ENCODE peak calls at places on chromosomes 16 and 17, in four cellular contexts. One of them, this sample, is unnamed.
A peak's percentile ranks its signal among the peaks of the same experiment; 100 is the strongest.

GRCh38 chr17:16915752-16916556 is 56.0 kb downstream of the TNFRSF13B start:
- DNase-seq in Peyer's patch: peak; percentile 85
- DNase-seq in heart left ventricle: no peak
- DNase-seq in mucosa of descending colon: peak; percentile 81
- DNase-seq in this sample: no peak

GRCh38 chr17:31869797-31870568 is 10.9 kb upstream of the COPRS start:
- DNase-seq in heart left ventricle: no peak
- DNase-seq in mucosa of descending colon: no peak
- DNase-seq in Peyer's patch: no peak
- DNase-seq in this sample: no peak

GRCh38 chr17:259341-259976 is 78.0 kb upstream of the DOC2B start:
- DNase-seq in mucosa of descending colon: no peak
- DNase-seq in Peyer's patch: no peak
- DNase-seq in heart left ventricle: no peak
- DNase-seq in this sample: no peak

GRCh38 chr16:53053967-53054669 is 673 bp upstream of the CHD9 start:
- DNase-seq in heart left ventricle: peak; percentile 64
- DNase-seq in Peyer's patch: peak; percentile 60
- DNase-seq in mucosa of descending colon: peak; percentile 63
- DNase-seq in this sample: no peak

GRCh38 chr16:24309222-24309905 is 53.2 kb downstream of the CACNG3 start:
- DNase-seq in mucosa of descending colon: no peak
- DNase-seq in heart left ventricle: no peak
- DNase-seq in Peyer's patch: no peak
- DNase-seq in this sample: no peak

GRCh38 chr17:41837761-41838538 is at the start of gene KLHL10:
- DNase-seq in mucosa of descending colon: no peak
- DNase-seq in Peyer's patch: peak; percentile 42
- DNase-seq in heart left ventricle: no peak
- DNase-seq in this sample: no peak

GRCh38 chr17:70976447-70976846 is 807.1 kb downstream of the KCNJ2 start:
- DNase-seq in Peyer's patch: no peak
- DNase-seq in mucosa of descending colon: no peak
- DNase-seq in heart left ventricle: no peak
- DNase-seq in this sample: no peak

GRCh38 chr16:82638095-82638798 is 11.5 kb downstream of the CDH13 start:
- DNase-seq in Peyer's patch: no peak
- DNase-seq in mucosa of descending colon: no peak
- DNase-seq in heart left ventricle: no peak
- DNase-seq in this sample: no peak

GRCh38 chr17:15947331-15947730 is 2.4 kb downstream of the ADORA2B start:
- DNase-seq in mucosa of descending colon: peak; percentile 60
- DNase-seq in heart left ventricle: no peak
- DNase-seq in Peyer's patch: no peak
- DNase-seq in this sample: no peak

GRCh38 chr16:22007509-22008214 is at the start of gene MOSMO:
- DNase-seq in Peyer's patch: peak; percentile 88
- DNase-seq in heart left ventricle: peak; percentile 88
- DNase-seq in mucosa of descending colon: peak; percentile 75
- DNase-seq in this sample: peak; percentile 47

GRCh38 chr17:82198092-82198491 is 14.6 kb downstream of the CCDC57 start:
- DNase-seq in Peyer's patch: no peak
- DNase-seq in heart left ventricle: no peak
- DNase-seq in mucosa of descending colon: no peak
- DNase-seq in this sample: no peak

GRCh38 chr17:59572301-59572924 is 7.0 kb downstream of the DHX40 start:
- DNase-seq in heart left ventricle: no peak
- DNase-seq in mucosa of descending colon: no peak
- DNase-seq in Peyer's patch: no peak
- DNase-seq in this sample: no peak

GRCh38 chr16:84507011-84507982 is 2.8 kb upstream of the MEAK7 start:
- DNase-seq in Peyer's patch: peak; percentile 68
- DNase-seq in mucosa of descending colon: no peak
- DNase-seq in heart left ventricle: peak; percentile 62
- DNase-seq in this sample: no peak

GRCh38 chr16:49181812-49182211 is 99.8 kb downstream of the CBLN1 start:
- DNase-seq in Peyer's patch: no peak
- DNase-seq in heart left ventricle: no peak
- DNase-seq in mucosa of descending colon: peak; percentile 80
- DNase-seq in this sample: no peak

GRCh38 chr17:2108170-2108569 is 53.3 kb downstream of the HIC1 start:
- DNase-seq in Peyer's patch: no peak
- DNase-seq in heart left ventricle: no peak
- DNase-seq in mucosa of descending colon: no peak
- DNase-seq in this sample: no peak

GRCh38 chr16:28059841-28060240 is 3.7 kb downstream of the GSG1L start:
- DNase-seq in heart left ventricle: peak; percentile 5
- DNase-seq in Peyer's patch: no peak
- DNase-seq in mucosa of descending colon: no peak
- DNase-seq in this sample: no peak

GRCh38 chr16:80947239-80947638 is 59.4 kb downstream of the CMC2 start:
- DNase-seq in Peyer's patch: no peak
- DNase-seq in heart left ventricle: no peak
- DNase-seq in mucosa of descending colon: no peak
- DNase-seq in this sample: no peak

GRCh38 chr17:37388266-37388665 is 12.5 kb downstream of the C17orf78 start:
- DNase-seq in mucosa of descending colon: no peak
- DNase-seq in heart left ventricle: no peak
- DNase-seq in Peyer's patch: no peak
- DNase-seq in this sample: no peak

GRCh38 chr17:10799407-10799806 is 4.5 kb downstream of the TMEM238L start:
- DNase-seq in Peyer's patch: peak; percentile 49
- DNase-seq in heart left ventricle: no peak
- DNase-seq in mucosa of descending colon: no peak
- DNase-seq in this sample: no peak

GRCh38 chr17:79541038-79541437 is 69.8 kb downstream of the RBFOX3 start:
- DNase-seq in Peyer's patch: no peak
- DNase-seq in heart left ventricle: no peak
- DNase-seq in mucosa of descending colon: no peak
- DNase-seq in this sample: no peak

GRCh38 chr17:19876524-19877161 is 8.9 kb upstream of the ULK2 start:
- DNase-seq in heart left ventricle: peak; percentile 81
- DNase-seq in Peyer's patch: peak; percentile 55
- DNase-seq in mucosa of descending colon: peak; percentile 25
- DNase-seq in this sample: peak; percentile 49

GRCh38 chr16:75012380-75013081 is 13.7 kb downstream of the ZNRF1 start:
- DNase-seq in Peyer's patch: no peak
- DNase-seq in mucosa of descending colon: no peak
- DNase-seq in heart left ventricle: no peak
- DNase-seq in this sample: no peak

GRCh38 chr17:50264263-50265113 is 9.8 kb upstream of the TMEM92 start:
- DNase-seq in heart left ventricle: no peak
- DNase-seq in mucosa of descending colon: no peak
- DNase-seq in Peyer's patch: peak; percentile 34
- DNase-seq in this sample: no peak

GRCh38 chr16:35310999-35311398 is 1851.6 kb downstream of the TP53TG3F start:
- DNase-seq in Peyer's patch: no peak
- DNase-seq in heart left ventricle: no peak
- DNase-seq in mucosa of descending colon: no peak
- DNase-seq in this sample: no peak

GRCh38 chr16:85736924-85737323 is 14.0 kb downstream of the C16orf74 start:
- DNase-seq in Peyer's patch: no peak
- DNase-seq in mucosa of descending colon: no peak
- DNase-seq in heart left ventricle: no peak
- DNase-seq in this sample: no peak

GRCh38 chr17:35559495-35559894 is 1.1 kb downstream of the SLFN14 start:
- DNase-seq in heart left ventricle: no peak
- DNase-seq in mucosa of descending colon: no peak
- DNase-seq in Peyer's patch: no peak
- DNase-seq in this sample: no peak

GRCh38 chr16:48126801-48127644 is 28.8 kb downstream of the ABCC12 start:
- DNase-seq in Peyer's patch: no peak
- DNase-seq in heart left ventricle: no peak
- DNase-seq in mucosa of descending colon: no peak
- DNase-seq in this sample: peak; percentile 24

GRCh38 chr16:17447273-17447672 is 23.5 kb downstream of the XYLT1 start:
- DNase-seq in mucosa of descending colon: no peak
- DNase-seq in heart left ventricle: no peak
- DNase-seq in Peyer's patch: no peak
- DNase-seq in this sample: no peak
- H3K4me3 ChIP-seq in mucosa of descending colon: no peak overlapping the region
- H3K4me3 ChIP-seq in heart left ventricle: no peak overlapping the region
- H3K4me3 ChIP-seq in Peyer's patch: no peak overlapping the region
- H3K4me3 ChIP-seq in this sample: no peak overlapping the region

DNA sequence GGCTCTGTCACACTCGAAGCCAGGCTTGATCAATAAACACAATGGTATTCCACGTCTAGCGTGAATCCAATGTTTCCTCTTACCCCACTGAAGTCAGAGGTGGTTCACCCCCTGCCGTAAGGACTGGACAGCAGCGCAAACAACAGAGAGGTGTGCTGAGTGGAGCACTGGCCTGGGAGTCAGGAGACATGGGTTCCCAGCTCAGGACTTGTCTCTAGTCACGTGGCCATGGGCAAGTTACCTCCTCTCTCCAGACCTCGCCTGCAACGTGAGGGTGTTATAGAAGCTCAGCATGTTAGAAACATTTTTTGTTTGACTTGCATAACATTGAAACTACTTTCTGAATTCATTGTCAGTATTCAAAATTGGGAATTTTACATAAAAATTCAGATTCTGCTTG is 8.9 kb upstream of the CPNE2 start:
- DNase-seq in heart left ventricle: no peak
- DNase-seq in mucosa of descending colon: no peak
- DNase-seq in Peyer's patch: no peak
- DNase-seq in this sample: no peak
- H3K36me3 ChIP-seq in heart left ventricle: no peaks in the 10 kb centered on the region
- H3K36me3 ChIP-seq in mucosa of descending colon: no peaks in the 10 kb centered on the region
- H3K36me3 ChIP-seq in Peyer's patch: peaks cover 14% of the 10 kb centered on the region
- H3K36me3 ChIP-seq in this sample: no peaks in the 10 kb centered on the region

DNA sequence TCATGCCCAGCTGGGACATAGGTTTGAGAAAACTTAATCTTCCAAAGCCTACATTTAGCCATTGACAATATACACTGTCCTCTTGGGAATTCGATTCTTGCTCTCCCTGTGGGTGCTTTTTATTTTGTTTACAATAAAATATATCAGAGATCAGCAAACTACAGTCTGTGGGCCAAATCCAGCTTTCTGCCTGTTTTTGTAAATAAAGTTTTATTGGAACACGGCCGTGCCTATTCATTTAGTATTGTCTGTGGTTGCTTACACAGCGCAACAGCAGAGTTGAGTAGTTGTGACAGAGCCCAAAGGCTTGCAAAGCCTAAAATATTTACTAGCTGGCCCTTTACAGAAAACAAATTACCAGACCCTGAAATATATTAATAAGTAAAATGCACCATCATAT is 39.7 kb upstream of the DNAJA2 start:
- DNase-seq in Peyer's patch: no peak
- DNase-seq in heart left ventricle: no peak
- DNase-seq in mucosa of descending colon: no peak
- DNase-seq in this sample: no peak
- H3K4me3 ChIP-seq in Peyer's patch: no peak overlapping the region
- H3K4me3 ChIP-seq in heart left ventricle: no peak overlapping the region
- H3K4me3 ChIP-seq in mucosa of descending colon: no peak overlapping the region
- H3K4me3 ChIP-seq in this sample: no peak overlapping the region

DNA sequence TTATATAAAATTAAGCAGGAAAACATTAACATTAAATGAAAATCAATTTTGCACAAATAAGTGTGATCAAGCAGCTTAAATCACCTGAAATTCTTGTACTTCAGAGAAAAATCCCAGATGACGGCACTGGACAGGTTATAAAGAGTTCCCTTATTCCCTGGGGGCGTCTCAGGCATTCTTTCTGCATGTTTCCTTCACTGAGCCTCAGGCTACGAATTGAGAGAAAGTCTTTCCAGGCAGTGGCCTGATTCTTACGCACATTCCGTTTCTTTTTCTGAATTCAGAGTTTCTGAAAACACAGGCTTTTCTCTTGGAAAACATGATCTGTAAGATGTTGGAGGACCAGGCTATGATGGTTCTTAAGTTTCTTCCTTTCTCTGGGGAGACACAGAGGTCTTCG is 22.1 kb upstream of the PITPNM3 start:
- DNase-seq in Peyer's patch: no peak
- DNase-seq in mucosa of descending colon: no peak
- DNase-seq in heart left ventricle: no peak
- DNase-seq in this sample: no peak
- H3K36me3 ChIP-seq in Peyer's patch: peaks cover 29% of the 10 kb centered on the region
- H3K36me3 ChIP-seq in mucosa of descending colon: no peaks in the 10 kb centered on the region
- H3K36me3 ChIP-seq in heart left ventricle: no peaks in the 10 kb centered on the region
- H3K36me3 ChIP-seq in this sample: no peaks in the 10 kb centered on the region

DNA sequence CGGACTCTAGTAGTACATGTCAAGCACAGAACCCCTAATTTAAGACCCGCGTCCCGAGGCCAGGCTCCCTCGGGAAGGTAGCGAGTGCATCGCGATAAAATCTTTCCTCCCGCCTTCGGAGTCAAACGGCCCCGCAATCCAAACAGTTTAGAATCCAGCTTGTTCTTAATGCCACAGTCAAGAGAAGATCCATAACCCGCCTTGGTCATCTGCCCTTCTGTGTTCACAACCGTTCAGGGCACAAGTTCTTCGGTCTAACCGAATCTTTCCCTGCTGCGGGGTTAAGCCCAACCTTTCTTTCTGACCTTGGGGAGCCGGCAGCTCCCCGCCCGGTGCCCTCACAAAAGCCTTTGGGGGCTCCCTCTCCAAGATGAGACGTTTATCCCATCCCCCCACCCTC is 30.3 kb downstream of the CPSF4L start:
- DNase-seq in Peyer's patch: no peak
- DNase-seq in mucosa of descending colon: no peak
- DNase-seq in heart left ventricle: no peak
- DNase-seq in this sample: no peak
- H3K4me3 ChIP-seq in Peyer's patch: peak overlapping the region; percentile 78
- H3K4me3 ChIP-seq in mucosa of descending colon: peak overlapping the region; percentile 91
- H3K4me3 ChIP-seq in heart left ventricle: peak overlapping the region; percentile 96
- H3K4me3 ChIP-seq in this sample: peak overlapping the region; percentile 89

DNA sequence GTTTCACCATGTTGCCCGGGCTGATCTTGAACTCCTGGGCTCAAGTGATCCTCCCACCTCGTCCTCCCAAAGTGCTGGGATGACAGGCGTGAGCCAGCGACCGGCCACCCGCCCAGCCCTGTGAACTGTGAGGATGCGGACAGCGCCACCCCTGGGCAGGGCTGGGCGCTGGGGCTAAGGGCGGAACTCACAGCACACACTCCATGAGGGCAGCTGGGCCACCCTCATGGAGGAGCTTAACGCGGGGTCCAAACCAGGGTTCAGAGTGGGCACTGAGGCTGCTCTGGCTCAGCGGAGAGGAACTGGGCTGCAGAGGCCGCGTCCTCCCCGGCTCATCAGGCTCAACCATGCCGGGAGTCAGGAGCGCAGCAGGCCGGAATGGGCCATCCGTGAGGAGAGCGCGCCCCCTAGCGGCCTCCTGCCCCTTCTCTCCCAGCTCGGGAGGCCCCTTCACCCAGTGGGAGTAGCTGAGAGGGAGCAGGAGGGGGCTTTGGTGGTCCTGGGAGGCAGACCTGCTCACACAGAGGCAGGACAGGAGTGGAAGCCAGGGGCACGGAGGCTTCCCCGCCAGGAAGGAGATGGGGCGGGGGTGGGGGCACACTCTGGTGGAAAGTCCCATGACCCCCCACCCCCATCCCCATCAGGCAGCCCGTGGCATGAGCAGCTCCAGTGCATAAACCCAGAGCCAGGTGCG is 13.8 kb downstream of the CORO7 start:
- DNase-seq in Peyer's patch: peak; percentile 88
- DNase-seq in heart left ventricle: peak; percentile 92
- DNase-seq in mucosa of descending colon: peak; percentile 89
- DNase-seq in this sample: peak; percentile 54
- H3K36me3 ChIP-seq in Peyer's patch: peaks cover 88% of the 10 kb centered on the region
- H3K36me3 ChIP-seq in heart left ventricle: no peaks in the 10 kb centered on the region
- H3K36me3 ChIP-seq in mucosa of descending colon: no peaks in the 10 kb centered on the region
- H3K36me3 ChIP-seq in this sample: peaks cover 22% of the 10 kb centered on the region